ENCODE peak calls at places on chromosomes 16 and 17, in ten cellular contexts. One of them, this sample, is unnamed.

GRCh38 chr16:70553175-70553574 is 29.6 kb downstream of the SF3B3 start:
- DNase-seq in astrocyte of the hippocampus: peak; percentile 65
- DNase-seq in nucleus accumbens: no peak
- DNase-seq in naive B cell: no peak
- DNase-seq in substantia nigra: no peak
- DNase-seq in T follicular helper cell: no peak
- DNase-seq in activated CD8-positive, alpha-beta T cell treated with anti-CD3 and anti-CD28 coated beads, Interleukin-2, amount 10 ng/mL, durations not matched to agents 7 days and 5 days: no peak
- DNase-seq in activated CD4-positive, alpha-beta T cell treated with anti-CD3 and anti-CD28 coated beads for 4 hours: no peak
- DNase-seq in K562: no peak
- DNase-seq in AG09319: no peak
- DNase-seq in this sample: no peak

GRCh38 chr16:3984111-3985060 is 103.9 kb upstream of the CREBBP start:
- DNase-seq in substantia nigra: no peak
- DNase-seq in K562: no peak
- DNase-seq in activated CD8-positive, alpha-beta T cell treated with anti-CD3 and anti-CD28 coated beads, Interleukin-2, amount 10 ng/mL, durations not matched to agents 7 days and 5 days: no peak
- DNase-seq in astrocyte of the hippocampus: no peak
- DNase-seq in naive B cell: no peak
- DNase-seq in AG09319: no peak
- DNase-seq in activated CD4-positive, alpha-beta T cell treated with anti-CD3 and anti-CD28 coated beads for 4 hours: no peak
- DNase-seq in T follicular helper cell: no peak
- DNase-seq in nucleus accumbens: no peak
- DNase-seq in this sample: no peak

GRCh38 chr16:27918755-27919154 is 144.8 kb downstream of the GSG1L start:
- DNase-seq in AG09319: no peak
- DNase-seq in nucleus accumbens: peak; percentile 6
- DNase-seq in T follicular helper cell: no peak
- DNase-seq in substantia nigra: no peak
- DNase-seq in activated CD4-positive, alpha-beta T cell treated with anti-CD3 and anti-CD28 coated beads for 4 hours: no peak
- DNase-seq in astrocyte of the hippocampus: no peak
- DNase-seq in K562: no peak
- DNase-seq in activated CD8-positive, alpha-beta T cell treated with anti-CD3 and anti-CD28 coated beads, Interleukin-2, amount 10 ng/mL, durations not matched to agents 7 days and 5 days: no peak
- DNase-seq in naive B cell: no peak
- DNase-seq in this sample: no peak

GRCh38 chr17:197352-197751 is 15.9 kb upstream of the DOC2B start:
- DNase-seq in T follicular helper cell: no peak
- DNase-seq in AG09319: no peak
- DNase-seq in K562: no peak
- DNase-seq in activated CD4-positive, alpha-beta T cell treated with anti-CD3 and anti-CD28 coated beads for 4 hours: no peak
- DNase-seq in activated CD8-positive, alpha-beta T cell treated with anti-CD3 and anti-CD28 coated beads, Interleukin-2, amount 10 ng/mL, durations not matched to agents 7 days and 5 days: no peak
- DNase-seq in astrocyte of the hippocampus: no peak
- DNase-seq in naive B cell: no peak
- DNase-seq in nucleus accumbens: no peak
- DNase-seq in substantia nigra: no peak
- DNase-seq in this sample: no peak

GRCh38 chr16:76780556-76780955 is 410.4 kb upstream of the MON1B start:
- DNase-seq in T follicular helper cell: no peak
- DNase-seq in K562: no peak
- DNase-seq in activated CD4-positive, alpha-beta T cell treated with anti-CD3 and anti-CD28 coated beads for 4 hours: no peak
- DNase-seq in activated CD8-positive, alpha-beta T cell treated with anti-CD3 and anti-CD28 coated beads, Interleukin-2, amount 10 ng/mL, durations not matched to agents 7 days and 5 days: no peak
- DNase-seq in AG09319: no peak
- DNase-seq in nucleus accumbens: no peak
- DNase-seq in naive B cell: no peak
- DNase-seq in substantia nigra: no peak
- DNase-seq in astrocyte of the hippocampus: peak; percentile 5
- DNase-seq in this sample: no peak

GRCh38 chr16:71426069-71426879 is 15.6 kb downstream of the TLE7 start:
- DNase-seq in nucleus accumbens: peak; percentile 11
- DNase-seq in T follicular helper cell: peak; percentile 67
- DNase-seq in astrocyte of the hippocampus: peak; percentile 79
- DNase-seq in naive B cell: no peak
- DNase-seq in activated CD8-positive, alpha-beta T cell treated with anti-CD3 and anti-CD28 coated beads, Interleukin-2, amount 10 ng/mL, durations not matched to agents 7 days and 5 days: peak; percentile 61
- DNase-seq in AG09319: peak; percentile 62
- DNase-seq in substantia nigra: no peak
- DNase-seq in K562: peak; percentile 65
- DNase-seq in activated CD4-positive, alpha-beta T cell treated with anti-CD3 and anti-CD28 coated beads for 4 hours: no peak
- DNase-seq in this sample: peak; percentile 17

GRCh38 chr16:81447383-81448101 is 2.9 kb downstream of the CMIP start:
- DNase-seq in T follicular helper cell: no peak
- DNase-seq in naive B cell: no peak
- DNase-seq in AG09319: no peak
- DNase-seq in nucleus accumbens: no peak
- DNase-seq in astrocyte of the hippocampus: peak; percentile 45
- DNase-seq in K562: no peak
- DNase-seq in activated CD8-positive, alpha-beta T cell treated with anti-CD3 and anti-CD28 coated beads, Interleukin-2, amount 10 ng/mL, durations not matched to agents 7 days and 5 days: no peak
- DNase-seq in substantia nigra: no peak
- DNase-seq in activated CD4-positive, alpha-beta T cell treated with anti-CD3 and anti-CD28 coated beads for 4 hours: no peak
- DNase-seq in this sample: no peak

GRCh38 chr16:83137894-83138293 is 511.1 kb downstream of the CDH13 start:
- DNase-seq in naive B cell: no peak
- DNase-seq in activated CD4-positive, alpha-beta T cell treated with anti-CD3 and anti-CD28 coated beads for 4 hours: no peak
- DNase-seq in T follicular helper cell: no peak
- DNase-seq in substantia nigra: no peak
- DNase-seq in K562: no peak
- DNase-seq in activated CD8-positive, alpha-beta T cell treated with anti-CD3 and anti-CD28 coated beads, Interleukin-2, amount 10 ng/mL, durations not matched to agents 7 days and 5 days: no peak
- DNase-seq in astrocyte of the hippocampus: no peak
- DNase-seq in nucleus accumbens: no peak
- DNase-seq in AG09319: peak; percentile 15
- DNase-seq in this sample: no peak

GRCh38 chr17:71184716-71185115 is 936.1 kb upstream of the SOX9 start:
- DNase-seq in activated CD8-positive, alpha-beta T cell treated with anti-CD3 and anti-CD28 coated beads, Interleukin-2, amount 10 ng/mL, durations not matched to agents 7 days and 5 days: no peak
- DNase-seq in activated CD4-positive, alpha-beta T cell treated with anti-CD3 and anti-CD28 coated beads for 4 hours: no peak
- DNase-seq in nucleus accumbens: no peak
- DNase-seq in substantia nigra: no peak
- DNase-seq in naive B cell: no peak
- DNase-seq in AG09319: no peak
- DNase-seq in T follicular helper cell: no peak
- DNase-seq in K562: no peak
- DNase-seq in astrocyte of the hippocampus: no peak
- DNase-seq in this sample: peak; percentile 1

GRCh38 chr16:54694651-54695050 is 236.0 kb upstream of the IRX5 start:
- DNase-seq in K562: no peak
- DNase-seq in nucleus accumbens: no peak
- DNase-seq in activated CD4-positive, alpha-beta T cell treated with anti-CD3 and anti-CD28 coated beads for 4 hours: no peak
- DNase-seq in T follicular helper cell: no peak
- DNase-seq in astrocyte of the hippocampus: no peak
- DNase-seq in activated CD8-positive, alpha-beta T cell treated with anti-CD3 and anti-CD28 coated beads, Interleukin-2, amount 10 ng/mL, durations not matched to agents 7 days and 5 days: no peak
- DNase-seq in naive B cell: no peak
- DNase-seq in substantia nigra: no peak
- DNase-seq in AG09319: no peak
- DNase-seq in this sample: no peak

GRCh38 chr16:19595043-19595767 is 39.7 kb downstream of the VPS35L start:
- DNase-seq in K562: no peak
- DNase-seq in nucleus accumbens: no peak
- DNase-seq in substantia nigra: no peak
- DNase-seq in naive B cell: no peak
- DNase-seq in AG09319: peak; percentile 51
- DNase-seq in activated CD4-positive, alpha-beta T cell treated with anti-CD3 and anti-CD28 coated beads for 4 hours: no peak
- DNase-seq in T follicular helper cell: no peak
- DNase-seq in astrocyte of the hippocampus: peak; percentile 89
- DNase-seq in activated CD8-positive, alpha-beta T cell treated with anti-CD3 and anti-CD28 coated beads, Interleukin-2, amount 10 ng/mL, durations not matched to agents 7 days and 5 days: no peak
- DNase-seq in this sample: no peak

GRCh38 chr17:62653002-62653830 is 25.7 kb downstream of the MRC2 start:
- DNase-seq in AG09319: no peak
- DNase-seq in activated CD4-positive, alpha-beta T cell treated with anti-CD3 and anti-CD28 coated beads for 4 hours: peak; percentile 82
- DNase-seq in naive B cell: peak; percentile 20
- DNase-seq in K562: peak; percentile 88
- DNase-seq in substantia nigra: no peak
- DNase-seq in astrocyte of the hippocampus: peak; percentile 73
- DNase-seq in activated CD8-positive, alpha-beta T cell treated with anti-CD3 and anti-CD28 coated beads, Interleukin-2, amount 10 ng/mL, durations not matched to agents 7 days and 5 days: peak; percentile 72
- DNase-seq in T follicular helper cell: peak; percentile 12
- DNase-seq in nucleus accumbens: peak; percentile 59
- DNase-seq in this sample: peak; percentile 43

GRCh38 chr17:28610372-28610771 is 3.6 kb downstream of the RSKR start:
- DNase-seq in astrocyte of the hippocampus: no peak
- DNase-seq in activated CD4-positive, alpha-beta T cell treated with anti-CD3 and anti-CD28 coated beads for 4 hours: no peak
- DNase-seq in AG09319: no peak
- DNase-seq in T follicular helper cell: no peak
- DNase-seq in K562: no peak
- DNase-seq in naive B cell: no peak
- DNase-seq in activated CD8-positive, alpha-beta T cell treated with anti-CD3 and anti-CD28 coated beads, Interleukin-2, amount 10 ng/mL, durations not matched to agents 7 days and 5 days: no peak
- DNase-seq in nucleus accumbens: no peak
- DNase-seq in substantia nigra: no peak
- DNase-seq in this sample: no peak

GRCh38 chr16:85728879-85729278 is 22.0 kb downstream of the C16orf74 start:
- DNase-seq in activated CD8-positive, alpha-beta T cell treated with anti-CD3 and anti-CD28 coated beads, Interleukin-2, amount 10 ng/mL, durations not matched to agents 7 days and 5 days: no peak
- DNase-seq in nucleus accumbens: no peak
- DNase-seq in K562: peak; percentile 51
- DNase-seq in T follicular helper cell: no peak
- DNase-seq in substantia nigra: no peak
- DNase-seq in activated CD4-positive, alpha-beta T cell treated with anti-CD3 and anti-CD28 coated beads for 4 hours: no peak
- DNase-seq in naive B cell: no peak
- DNase-seq in AG09319: no peak
- DNase-seq in astrocyte of the hippocampus: no peak
- DNase-seq in this sample: no peak

GRCh38 chr17:73309727-73310555 is 1.9 kb downstream of the CDC42EP4 start:
- DNase-seq in naive B cell: no peak
- DNase-seq in K562: no peak
- DNase-seq in activated CD4-positive, alpha-beta T cell treated with anti-CD3 and anti-CD28 coated beads for 4 hours: no peak
- DNase-seq in AG09319: no peak
- DNase-seq in substantia nigra: peak; percentile 50
- DNase-seq in T follicular helper cell: no peak
- DNase-seq in astrocyte of the hippocampus: peak; percentile 57
- DNase-seq in nucleus accumbens: peak; percentile 46
- DNase-seq in activated CD8-positive, alpha-beta T cell treated with anti-CD3 and anti-CD28 coated beads, Interleukin-2, amount 10 ng/mL, durations not matched to agents 7 days and 5 days: no peak
- DNase-seq in this sample: no peak

GRCh38 chr16:85601730-85602401 is 11.3 kb upstream of the GSE1 start:
- DNase-seq in activated CD8-positive, alpha-beta T cell treated with anti-CD3 and anti-CD28 coated beads, Interleukin-2, amount 10 ng/mL, durations not matched to agents 7 days and 5 days: no peak
- DNase-seq in AG09319: no peak
- DNase-seq in K562: peak; percentile 64
- DNase-seq in activated CD4-positive, alpha-beta T cell treated with anti-CD3 and anti-CD28 coated beads for 4 hours: no peak
- DNase-seq in substantia nigra: no peak
- DNase-seq in nucleus accumbens: peak; percentile 39
- DNase-seq in naive B cell: no peak
- DNase-seq in T follicular helper cell: no peak
- DNase-seq in astrocyte of the hippocampus: peak; percentile 64
- DNase-seq in this sample: no peak

GRCh38 chr16:5001571-5001970 is 32.2 kb downstream of the NAGPA start:
- DNase-seq in activated CD8-positive, alpha-beta T cell treated with anti-CD3 and anti-CD28 coated beads, Interleukin-2, amount 10 ng/mL, durations not matched to agents 7 days and 5 days: no peak
- DNase-seq in astrocyte of the hippocampus: no peak
- DNase-seq in naive B cell: no peak
- DNase-seq in activated CD4-positive, alpha-beta T cell treated with anti-CD3 and anti-CD28 coated beads for 4 hours: no peak
- DNase-seq in substantia nigra: no peak
- DNase-seq in T follicular helper cell: no peak
- DNase-seq in K562: no peak
- DNase-seq in nucleus accumbens: no peak
- DNase-seq in AG09319: no peak
- DNase-seq in this sample: no peak

GRCh38 chr16:72666267-72666666 is 381.7 kb downstream of the ZFHX3 start:
- DNase-seq in activated CD4-positive, alpha-beta T cell treated with anti-CD3 and anti-CD28 coated beads for 4 hours: no peak
- DNase-seq in AG09319: no peak
- DNase-seq in astrocyte of the hippocampus: no peak
- DNase-seq in substantia nigra: no peak
- DNase-seq in nucleus accumbens: no peak
- DNase-seq in T follicular helper cell: no peak
- DNase-seq in activated CD8-positive, alpha-beta T cell treated with anti-CD3 and anti-CD28 coated beads, Interleukin-2, amount 10 ng/mL, durations not matched to agents 7 days and 5 days: no peak
- DNase-seq in naive B cell: no peak
- DNase-seq in K562: no peak
- DNase-seq in this sample: peak; percentile 1

GRCh38 chr16:30413116-30413806 is 5.9 kb downstream of the ZNF771 start:
- DNase-seq in astrocyte of the hippocampus: no peak
- DNase-seq in T follicular helper cell: no peak
- DNase-seq in nucleus accumbens: no peak
- DNase-seq in naive B cell: no peak
- DNase-seq in activated CD8-positive, alpha-beta T cell treated with anti-CD3 and anti-CD28 coated beads, Interleukin-2, amount 10 ng/mL, durations not matched to agents 7 days and 5 days: no peak
- DNase-seq in AG09319: no peak
- DNase-seq in activated CD4-positive, alpha-beta T cell treated with anti-CD3 and anti-CD28 coated beads for 4 hours: no peak
- DNase-seq in substantia nigra: no peak
- DNase-seq in K562: no peak
- DNase-seq in this sample: no peak

GRCh38 chr16:84907575-84907974 is 87.8 kb downstream of the CRISPLD2 start:
- DNase-seq in astrocyte of the hippocampus: peak; percentile 69
- DNase-seq in activated CD4-positive, alpha-beta T cell treated with anti-CD3 and anti-CD28 coated beads for 4 hours: no peak
- DNase-seq in naive B cell: no peak
- DNase-seq in substantia nigra: no peak
- DNase-seq in activated CD8-positive, alpha-beta T cell treated with anti-CD3 and anti-CD28 coated beads, Interleukin-2, amount 10 ng/mL, durations not matched to agents 7 days and 5 days: no peak
- DNase-seq in nucleus accumbens: peak; percentile 9
- DNase-seq in AG09319: no peak
- DNase-seq in K562: no peak
- DNase-seq in T follicular helper cell: no peak
- DNase-seq in this sample: no peak

GRCh38 chr17:43338886-43339516 is 59.8 kb upstream of the ARL4D start:
- DNase-seq in nucleus accumbens: peak; percentile 92
- DNase-seq in T follicular helper cell: peak; percentile 34
- DNase-seq in K562: no peak
- DNase-seq in astrocyte of the hippocampus: peak; percentile 73
- DNase-seq in activated CD8-positive, alpha-beta T cell treated with anti-CD3 and anti-CD28 coated beads, Interleukin-2, amount 10 ng/mL, durations not matched to agents 7 days and 5 days: peak; percentile 73
- DNase-seq in activated CD4-positive, alpha-beta T cell treated with anti-CD3 and anti-CD28 coated beads for 4 hours: peak; percentile 70
- DNase-seq in substantia nigra: peak; percentile 70
- DNase-seq in naive B cell: peak; percentile 52
- DNase-seq in AG09319: no peak
- DNase-seq in this sample: peak; percentile 89

GRCh38 chr16:53220585-53220984 is 165.8 kb downstream of the CHD9 start:
- DNase-seq in activated CD8-positive, alpha-beta T cell treated with anti-CD3 and anti-CD28 coated beads, Interleukin-2, amount 10 ng/mL, durations not matched to agents 7 days and 5 days: no peak
- DNase-seq in K562: peak; percentile 20
- DNase-seq in activated CD4-positive, alpha-beta T cell treated with anti-CD3 and anti-CD28 coated beads for 4 hours: peak; percentile 1
- DNase-seq in T follicular helper cell: no peak
- DNase-seq in naive B cell: peak; percentile 30
- DNase-seq in astrocyte of the hippocampus: peak; percentile 25
- DNase-seq in substantia nigra: peak; percentile 3
- DNase-seq in AG09319: no peak
- DNase-seq in nucleus accumbens: peak; percentile 1
- DNase-seq in this sample: no peak

GRCh38 chr17:80826346-80826954 is 165.2 kb upstream of the CHMP6 start:
- DNase-seq in activated CD8-positive, alpha-beta T cell treated with anti-CD3 and anti-CD28 coated beads, Interleukin-2, amount 10 ng/mL, durations not matched to agents 7 days and 5 days: no peak
- DNase-seq in K562: no peak
- DNase-seq in nucleus accumbens: no peak
- DNase-seq in substantia nigra: no peak
- DNase-seq in AG09319: no peak
- DNase-seq in astrocyte of the hippocampus: no peak
- DNase-seq in T follicular helper cell: no peak
- DNase-seq in naive B cell: no peak
- DNase-seq in activated CD4-positive, alpha-beta T cell treated with anti-CD3 and anti-CD28 coated beads for 4 hours: no peak
- DNase-seq in this sample: no peak

GRCh38 chr17:40321502-40322416 is 12.8 kb downstream of the RARA start:
- DNase-seq in activated CD8-positive, alpha-beta T cell treated with anti-CD3 and anti-CD28 coated beads, Interleukin-2, amount 10 ng/mL, durations not matched to agents 7 days and 5 days: peak; percentile 38
- DNase-seq in AG09319: no peak
- DNase-seq in substantia nigra: no peak
- DNase-seq in astrocyte of the hippocampus: peak; percentile 25
- DNase-seq in nucleus accumbens: no peak
- DNase-seq in T follicular helper cell: no peak
- DNase-seq in K562: no peak
- DNase-seq in naive B cell: no peak
- DNase-seq in activated CD4-positive, alpha-beta T cell treated with anti-CD3 and anti-CD28 coated beads for 4 hours: no peak
- DNase-seq in this sample: no peak

GRCh38 chr16:75486014-75486404 is 9.2 kb downstream of the CHST6 start:
- DNase-seq in nucleus accumbens: no peak
- DNase-seq in activated CD8-positive, alpha-beta T cell treated with anti-CD3 and anti-CD28 coated beads, Interleukin-2, amount 10 ng/mL, durations not matched to agents 7 days and 5 days: no peak
- DNase-seq in T follicular helper cell: no peak
- DNase-seq in AG09319: no peak
- DNase-seq in astrocyte of the hippocampus: no peak
- DNase-seq in K562: no peak
- DNase-seq in activated CD4-positive, alpha-beta T cell treated with anti-CD3 and anti-CD28 coated beads for 4 hours: no peak
- DNase-seq in naive B cell: no peak
- DNase-seq in substantia nigra: no peak
- DNase-seq in this sample: no peak

GRCh38 chr17:35523296-35523695 is 14.2 kb downstream of the SLFN12L start:
- DNase-seq in nucleus accumbens: no peak
- DNase-seq in K562: no peak
- DNase-seq in substantia nigra: no peak
- DNase-seq in T follicular helper cell: no peak
- DNase-seq in astrocyte of the hippocampus: no peak
- DNase-seq in activated CD8-positive, alpha-beta T cell treated with anti-CD3 and anti-CD28 coated beads, Interleukin-2, amount 10 ng/mL, durations not matched to agents 7 days and 5 days: no peak
- DNase-seq in naive B cell: no peak
- DNase-seq in AG09319: no peak
- DNase-seq in activated CD4-positive, alpha-beta T cell treated with anti-CD3 and anti-CD28 coated beads for 4 hours: no peak
- DNase-seq in this sample: no peak

GRCh38 chr17:67682196-67682595 is 35.5 kb upstream of the NOL11 start:
- DNase-seq in activated CD4-positive, alpha-beta T cell treated with anti-CD3 and anti-CD28 coated beads for 4 hours: no peak
- DNase-seq in astrocyte of the hippocampus: no peak
- DNase-seq in AG09319: no peak
- DNase-seq in activated CD8-positive, alpha-beta T cell treated with anti-CD3 and anti-CD28 coated beads, Interleukin-2, amount 10 ng/mL, durations not matched to agents 7 days and 5 days: no peak
- DNase-seq in substantia nigra: no peak
- DNase-seq in K562: no peak
- DNase-seq in nucleus accumbens: no peak
- DNase-seq in naive B cell: no peak
- DNase-seq in T follicular helper cell: no peak
- DNase-seq in this sample: no peak

GRCh38 chr16:31301708-31302400 is 42.1 kb downstream of the ITGAM start:
- DNase-seq in activated CD8-positive, alpha-beta T cell treated with anti-CD3 and anti-CD28 coated beads, Interleukin-2, amount 10 ng/mL, durations not matched to agents 7 days and 5 days: no peak
- DNase-seq in AG09319: no peak
- DNase-seq in activated CD4-positive, alpha-beta T cell treated with anti-CD3 and anti-CD28 coated beads for 4 hours: no peak
- DNase-seq in K562: peak; percentile 24
- DNase-seq in substantia nigra: no peak
- DNase-seq in astrocyte of the hippocampus: no peak
- DNase-seq in T follicular helper cell: no peak
- DNase-seq in nucleus accumbens: peak; percentile 23
- DNase-seq in naive B cell: no peak
- DNase-seq in this sample: peak; percentile 44